ENCODE peak calls at places on chromosomes 13 and 19, in six cellular contexts. U is K562, H is tibial nerve, F is endodermal cell, B is A673, G is aorta. R is an unnamed sample.

GRCh38 chr19:39582891-39583625 is 19.3 kb upstream of the LGALS13 start:
- DNase-seq in U (no peak), H (no peak), F (no peak), B (no peak), G (no peak), R (peak; percentile 13)

GRCh38 chr13:74128171-74128767 is 5.9 kb downstream of the KLF12 start:
- DNase-seq in U (no peak), H (no peak), F (no peak), B (no peak), G (no peak), R (peak; percentile 33)

GRCh38 chr13:69761581-69761980 is 346.0 kb upstream of the ATXN8OS start:
- DNase-seq in U (no peak), H (no peak), F (no peak), B (no peak), G (no peak), R (no peak)

GRCh38 chr19:39211731-39212376 is 7.8 kb upstream of the SYCN start:
- DNase-seq in U (no peak), H (no peak), F (no peak), B (no peak), G (no peak), R (no peak)

GRCh38 chr13:30125422-30126073 is 181.8 kb downstream of the KATNAL1 start:
- DNase-seq in U (no peak), H (no peak), F (no peak), B (no peak), G (no peak), R (peak; percentile 92)

GRCh38 chr19:3224346-3225325 is at the start of gene CELF5:
- DNase-seq in U (peak; percentile 96), H (no peak), F (peak; percentile 85), B (peak; percentile 73), G (no peak), R (no peak)

GRCh38 chr13:42221321-42221720 is 50.6 kb upstream of the AKAP11 start:
- DNase-seq in U (no peak), H (no peak), F (no peak), B (no peak), G (no peak), R (no peak)

GRCh38 chr13:70034280-70034679 is 73.3 kb upstream of the ATXN8OS start:
- DNase-seq in U (no peak), H (no peak), F (no peak), B (no peak), G (no peak), R (no peak)

GRCh38 chr13:43487459-43487858 is 299.3 kb downstream of the ENOX1 start:
- DNase-seq in U (no peak), H (no peak), F (no peak), B (no peak), G (no peak), R (no peak)

GRCh38 chr13:65677906-65678305 is 1552.2 kb downstream of the PCDH9 start:
- DNase-seq in U (no peak), H (no peak), F (no peak), B (no peak), G (no peak), R (no peak)

GRCh38 chr13:67137044-67137735 is 92.9 kb downstream of the PCDH9 start:
- DNase-seq in U (no peak), H (no peak), F (no peak), B (no peak), G (no peak), R (no peak)

GRCh38 chr13:79988573-79988972 is 352.4 kb downstream of the SPRY2 start:
- DNase-seq in U (no peak), H (no peak), F (no peak), B (no peak), G (no peak), R (peak; percentile 60)

GRCh38 chr19:20102097-20102496 is 24.3 kb downstream of the ZNF90 start:
- DNase-seq in U (no peak), H (no peak), F (no peak), B (no peak), G (no peak), R (no peak)

GRCh38 chr19:40588110-40588854 is 11.6 kb downstream of the SHKBP1 start:
- DNase-seq in U (no peak), H (no peak), F (peak; percentile 43), B (no peak), G (no peak), R (peak; percentile 49)

GRCh38 chr19:10420444-10421239 is at the start of gene PDE4A:
- DNase-seq in U (peak; percentile 68), H (no peak), F (peak; percentile 85), B (peak; percentile 89), G (no peak), R (no peak)

GRCh38 chr19:10419646-10420443 is 493 bp upstream of the PDE4A start:
- DNase-seq in U (peak; percentile 93), H (no peak), F (peak; percentile 98), B (peak; percentile 99), G (no peak), R (no peak)

GRCh38 chr19:10417598-10418280 is 2.6 kb upstream of the PDE4A start:
- DNase-seq in U (no peak), H (no peak), F (peak; percentile 83), B (peak; percentile 75), G (no peak), R (no peak)

GRCh38 chr19:10418281-10419199 is 1.8 kb upstream of the PDE4A start:
- DNase-seq in U (no peak), H (no peak), F (peak; percentile 72), B (peak; percentile 71), G (no peak), R (no peak)

DNA sequence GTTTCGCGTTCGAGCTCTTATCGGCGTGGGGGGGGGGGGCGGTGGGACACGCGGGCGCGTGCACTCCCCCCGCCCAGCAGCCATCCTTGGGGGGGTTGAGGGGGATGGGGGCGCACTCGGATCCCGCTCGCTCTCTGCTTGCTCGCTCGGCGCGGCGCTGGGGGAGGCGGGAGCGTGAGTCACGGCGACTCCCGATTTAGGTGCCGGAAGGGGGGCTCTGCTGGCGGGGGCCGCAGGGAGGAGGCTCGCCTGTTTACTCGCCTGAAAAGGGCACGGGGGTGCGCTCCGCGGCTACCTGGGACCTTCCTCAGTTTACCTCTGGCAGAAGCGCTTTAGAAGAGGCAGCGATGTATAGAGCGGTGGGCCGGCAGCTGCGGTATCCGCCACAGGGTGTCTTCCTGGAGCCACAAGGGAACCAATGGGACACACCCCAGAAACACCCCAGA is 1.1 kb upstream of the PDE4A start:
- DNase-seq in U (peak; percentile 65), H (no peak), F (peak; percentile 75), B (peak; percentile 84), G (no peak), R (no peak)
- H3K27me3 ChIP-seq in U (no peaks in the 10 kb centered on the region), H (no peaks in the 10 kb centered on the region), F (peaks cover 95% of the 10 kb centered on the region), B (no peaks in the 10 kb centered on the region), G (no peaks in the 10 kb centered on the region), R (peaks cover 26% of the 10 kb centered on the region)

GRCh38 chr13:102659168-102659713 is 35.6 kb downstream of the METTL21C start:
- DNase-seq in U (no peak), H (no peak), F (no peak), B (no peak), G (no peak), R (no peak)
- H3K36me3 ChIP-seq in U (peaks cover 76% of the 10 kb centered on the region), H (peaks cover 76% of the 10 kb centered on the region), F (peaks cover 90% of the 10 kb centered on the region), B (peaks cover 23% of the 10 kb centered on the region), G (peaks cover 8% of the 10 kb centered on the region), R (peaks cover 1% of the 10 kb centered on the region)

GRCh38 chr13:27427663-27428062 is 3.2 kb downstream of the GTF3A start:
- DNase-seq in U (no peak), H (no peak), F (no peak), B (no peak), G (peak; percentile 65), R (no peak)
- H3K4me3 ChIP-seq in U (peak overlapping the region; percentile 65), H (no peak overlapping the region), F (no peak overlapping the region), B (no peak overlapping the region), G (no peak overlapping the region), R (no peak overlapping the region)

GRCh38 chr13:99958402-99959126 is 13.0 kb downstream of the ZIC5 start:
- DNase-seq in U (no peak), H (no peak), F (peak; percentile 84), B (no peak), G (no peak), R (no peak)

GRCh38 chr13:99955107-99955746 is 16.3 kb downstream of the ZIC5 start:
- DNase-seq in U (no peak), H (no peak), F (peak; percentile 74), B (no peak), G (no peak), R (no peak)

GRCh38 chr13:99955747-99956472 is 15.7 kb downstream of the ZIC5 start:
- DNase-seq in U (no peak), H (no peak), F (peak; percentile 78), B (peak; percentile 59), G (no peak), R (no peak)

GRCh38 chr13:99959127-99959529 is 12.4 kb downstream of the ZIC5 start:
- DNase-seq in U (no peak), H (no peak), F (no peak), B (no peak), G (no peak), R (no peak)

GRCh38 chr13:99956473-99957349 is 14.9 kb downstream of the ZIC5 start:
- DNase-seq in U (no peak), H (no peak), F (peak; percentile 85), B (peak; percentile 78), G (no peak), R (no peak)
- H3K27me3 ChIP-seq in U (peaks cover 27% of the 10 kb centered on the region), H (peaks cover 25% of the 10 kb centered on the region), F (peaks cover 98% of the 10 kb centered on the region), B (no peaks in the 10 kb centered on the region), G (no peaks in the 10 kb centered on the region), R (peaks cover 64% of the 10 kb centered on the region)

GRCh38 chr19:1128111-1128510 is 24.3 kb downstream of the GPX4 start:
- DNase-seq in U (no peak), H (no peak), F (no peak), B (no peak), G (no peak), R (no peak)
- H3K36me3 ChIP-seq in U (peaks cover 37% of the 10 kb centered on the region), H (peaks cover 64% of the 10 kb centered on the region), F (peaks cover 17% of the 10 kb centered on the region), B (peaks cover 13% of the 10 kb centered on the region), G (no peaks in the 10 kb centered on the region), R (peaks cover 44% of the 10 kb centered on the region)

GRCh38 chr19:54422136-54422535 is 6.9 kb downstream of the TTYH1 start:
- DNase-seq in U (peak; percentile 8), H (no peak), F (peak; percentile 90), B (no peak), G (no peak), R (no peak)
- H3K4me3 ChIP-seq in U (no peak overlapping the region), H (no peak overlapping the region), F (no peak overlapping the region), B (no peak overlapping the region), G (no peak overlapping the region), R (no peak overlapping the region)

R was measured in bronchial epithelial cell.